ENCODE peak calls at places on chromosomes 12 and 14, in nine cellular contexts. M is ACHN; F is H1; V is activated CD8-positive, alpha-beta T cell treated with anti-CD3 and anti-CD28 coated beads, Interleukin-2, amount 10 ng/mL, durations not matched to agents 7 days and 5 days; H is uterus; N is bronchial epithelial cell; K is RPMI7951; A is NCI-H524 treated with DMSO at 0.1 percent for 48 hours; C is neural crest cell. Z is an unnamed sample.

GRCh38 chr12:51183816-51184215 is 10.9 kb upstream of the TFCP2 start:
- DNase-seq in M (no peak), F (no peak), V (no peak), H (no peak), N (no peak), K (peak; percentile 45), A (peak; percentile 86), C (no peak), Z (no peak)

GRCh38 chr14:74488788-74489397 is 4.2 kb downstream of the NPC2 start:
- DNase-seq in M (peak; percentile 44), F (no peak), V (no peak), H (no peak), N (peak; percentile 61), K (peak; percentile 87), A (no peak), C (no peak), Z (no peak)

GRCh38 chr12:9615420-9616135 is 7.9 kb upstream of the KLRB1 start:
- DNase-seq in M (no peak), F (no peak), V (peak; percentile 44), H (no peak), N (no peak), K (no peak), A (no peak), C (no peak), Z (no peak)

GRCh38 chr14:23186913-23187654 is 3.6 kb upstream of the SLC7A8 start:
- DNase-seq in M (peak; percentile 55), F (no peak), V (peak; percentile 47), H (peak; percentile 46), N (peak; percentile 70), K (peak; percentile 50), A (peak; percentile 25), C (peak; percentile 20), Z (no peak)

GRCh38 chr12:13661005-13661887 is 320.2 kb downstream of the GRIN2B start:
- DNase-seq in M (peak; percentile 71), F (peak; percentile 15), V (peak; percentile 32), H (peak; percentile 17), N (peak; percentile 38), K (peak; percentile 28), A (no peak), C (peak; percentile 47), Z (peak; percentile 23)

GRCh38 chr12:106245767-106246166 is 2.1 kb downstream of the CKAP4 start:
- DNase-seq in M (peak; percentile 29), F (no peak), V (no peak), H (peak; percentile 35), N (peak; percentile 74), K (peak; percentile 78), A (no peak), C (no peak), Z (no peak)

GRCh38 chr12:52244615-52244994 is 11.6 kb downstream of the KRT7 start:
- DNase-seq in M (no peak), F (no peak), V (no peak), H (no peak), N (no peak), K (peak; percentile 40), A (no peak), C (no peak), Z (no peak)

GRCh38 chr12:12281134-12281533 is 14.3 kb upstream of the LRP6 start:
- DNase-seq in M (no peak), F (no peak), V (no peak), H (no peak), N (no peak), K (no peak), A (no peak), C (no peak), Z (no peak)

GRCh38 chr12:47277972-47278448 is 198.3 kb upstream of the AMIGO2 start:
- DNase-seq in M (peak; percentile 93), F (no peak), V (no peak), H (no peak), N (peak; percentile 98), K (peak; percentile 94), A (no peak), C (no peak), Z (peak; percentile 58)

GRCh38 chr14:39180553-39180952 is 5.5 kb downstream of the PNN start:
- DNase-seq in M (no peak), F (no peak), V (no peak), H (no peak), N (no peak), K (no peak), A (no peak), C (no peak), Z (no peak)

GRCh38 chr14:20559461-20559904 is 1.4 kb downstream of the RNASE9 start:
- DNase-seq in M (no peak), F (peak; percentile 34), V (no peak), H (no peak), N (no peak), K (no peak), A (no peak), C (no peak), Z (no peak)

GRCh38 chr14:101716956-101717662 is 44.4 kb upstream of the PPP2R5C start:
- DNase-seq in M (no peak), F (no peak), V (peak; percentile 14), H (no peak), N (peak; percentile 21), K (peak; percentile 40), A (no peak), C (no peak), Z (no peak)

GRCh38 chr12:54166543-54167499 is 22.0 kb downstream of the SMUG1 start:
- DNase-seq in M (no peak), F (no peak), V (no peak), H (no peak), N (no peak), K (no peak), A (no peak), C (no peak), Z (no peak)

GRCh38 chr14:102207831-102208365 is 68.2 kb downstream of the WDR20 start:
- DNase-seq in M (no peak), F (no peak), V (no peak), H (no peak), N (no peak), K (no peak), A (no peak), C (no peak), Z (no peak)

GRCh38 chr12:105406497-105406896 is 76.0 kb downstream of the C12orf75 start:
- DNase-seq in M (no peak), F (no peak), V (no peak), H (no peak), N (no peak), K (no peak), A (no peak), C (no peak), Z (no peak)

GRCh38 chr12:122040579-122041386 is 19.1 kb downstream of the BCL7A start:
- DNase-seq in M (peak; percentile 99), F (no peak), V (no peak), H (no peak), N (no peak), K (no peak), A (no peak), C (no peak), Z (no peak)

GRCh38 chr12:104220931-104221330 is 5.4 kb downstream of the TXNRD1 start:
- DNase-seq in M (no peak), F (no peak), V (no peak), H (no peak), N (no peak), K (no peak), A (no peak), C (no peak), Z (peak; percentile 41)